ENCODE peak calls at places on chromosomes 12 and 14, in five cellular contexts. One of them, this sample, is unnamed.

GRCh38 chr12:102169922-102170698 is 27.5 kb downstream of the PMCH start:
- DNase-seq in uterus: no peak
- DNase-seq in IMR-90: peak
- DNase-seq in A549: no peak
- DNase-seq in ovary: no peak
- DNase-seq in this sample: no peak

GRCh38 chr14:91229743-91230200 is 14.7 kb downstream of the GPR68 start:
- DNase-seq in ovary: no peak
- DNase-seq in IMR-90: peak
- DNase-seq in A549: no peak
- DNase-seq in uterus: no peak
- DNase-seq in this sample: no peak

GRCh38 chr12:15050664-15051063 is 77.8 kb downstream of the PDE6H start:
- DNase-seq in ovary: no peak
- DNase-seq in IMR-90: no peak
- DNase-seq in A549: no peak
- DNase-seq in uterus: peak
- DNase-seq in this sample: no peak

GRCh38 chr14:78709795-78710569 is 539.8 kb downstream of the NRXN3 start:
- DNase-seq in A549: no peak
- DNase-seq in uterus: no peak
- DNase-seq in IMR-90: no peak
- DNase-seq in ovary: no peak
- DNase-seq in this sample: no peak

GRCh38 chr14:91843437-91843836 is 23.9 kb downstream of the TC2N start:
- DNase-seq in A549: no peak
- DNase-seq in uterus: no peak
- DNase-seq in IMR-90: no peak
- DNase-seq in ovary: no peak
- DNase-seq in this sample: no peak

GRCh38 chr14:103867523-103867953 is 20.2 kb upstream of the PPP1R13B start:
- DNase-seq in uterus: no peak
- DNase-seq in IMR-90: no peak
- DNase-seq in A549: no peak
- DNase-seq in ovary: no peak
- DNase-seq in this sample: no peak

GRCh38 chr12:53214687-53215455 is 7.8 kb upstream of the ITGB7 start:
- DNase-seq in IMR-90: no peak
- DNase-seq in ovary: no peak
- DNase-seq in A549: no peak
- DNase-seq in uterus: peak
- DNase-seq in this sample: no peak

GRCh38 chr12:68416826-68417225 is 84.7 kb upstream of the MDM1 start:
- DNase-seq in ovary: no peak
- DNase-seq in uterus: no peak
- DNase-seq in A549: no peak
- DNase-seq in IMR-90: peak
- DNase-seq in this sample: no peak

GRCh38 chr12:80582431-80582830 is 125.0 kb upstream of the MYF6 start:
- DNase-seq in A549: no peak
- DNase-seq in ovary: no peak
- DNase-seq in uterus: no peak
- DNase-seq in IMR-90: no peak
- DNase-seq in this sample: no peak

GRCh38 chr14:77106666-77107065 is 8.6 kb downstream of the CIPC start:
- DNase-seq in A549: no peak
- DNase-seq in ovary: no peak
- DNase-seq in uterus: no peak
- DNase-seq in IMR-90: no peak
- DNase-seq in this sample: no peak

GRCh38 chr12:501722-502447 is 42.1 kb downstream of the B4GALNT3 start:
- DNase-seq in A549: no peak
- DNase-seq in uterus: no peak
- DNase-seq in ovary: no peak
- DNase-seq in IMR-90: no peak
- DNase-seq in this sample: no peak

GRCh38 chr12:86724716-86725115 is 468.5 kb upstream of the MGAT4C start:
- DNase-seq in IMR-90: peak
- DNase-seq in A549: no peak
- DNase-seq in ovary: no peak
- DNase-seq in uterus: no peak
- DNase-seq in this sample: no peak

GRCh38 chr12:79098530-79098929 is 234.0 kb downstream of the SYT1 start:
- DNase-seq in uterus: no peak
- DNase-seq in A549: no peak
- DNase-seq in IMR-90: no peak
- DNase-seq in ovary: no peak
- DNase-seq in this sample: no peak

DNA sequence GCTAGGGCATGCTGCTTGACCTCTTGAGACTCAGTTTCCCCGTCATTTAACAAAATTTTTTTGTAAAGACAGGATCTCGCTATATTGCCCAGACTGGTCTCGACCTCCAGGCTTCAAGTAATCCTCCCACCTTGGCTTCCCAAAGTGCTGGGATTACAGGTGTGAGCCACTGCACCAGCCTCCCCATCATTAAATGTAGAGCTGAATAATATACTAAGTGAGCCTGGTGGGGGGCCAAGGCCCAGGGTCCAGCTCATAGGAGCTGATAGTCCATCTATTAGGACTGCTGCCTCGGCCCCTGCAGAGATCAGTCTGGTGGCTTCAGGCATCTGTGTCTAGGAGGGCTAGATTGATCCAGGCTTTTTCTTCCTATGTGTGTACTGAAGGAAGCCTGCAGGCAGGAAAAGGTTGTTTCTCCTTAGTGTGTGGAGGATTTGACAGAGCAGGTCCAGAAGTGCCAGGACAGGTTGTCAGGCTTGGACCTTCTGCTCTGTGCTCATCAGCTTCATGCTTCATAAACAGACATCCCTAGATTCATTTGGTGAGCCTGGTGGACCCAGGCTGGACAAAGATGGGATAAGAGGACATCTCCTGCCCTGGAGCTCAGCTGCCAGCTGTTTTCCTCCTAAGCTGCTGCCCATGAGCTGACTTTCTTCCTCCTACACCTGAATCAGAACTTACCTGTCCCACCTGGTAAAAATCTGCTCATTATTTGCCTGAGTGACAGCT is 135.4 kb downstream of the ZFP36L1 start:
- DNase-seq in A549: no peak
- DNase-seq in IMR-90: no peak
- DNase-seq in ovary: peak
- DNase-seq in uterus: no peak
- DNase-seq in this sample: peak
- TF ChIP-seq POLR2A in A549: no peak
- TF ChIP-seq POLR2A in IMR-90: no peak
- TF ChIP-seq POLR2A in ovary: no peak
- TF ChIP-seq POLR2A in uterus: no peak
- TF ChIP-seq POLR2A in this sample: no peak

DNA sequence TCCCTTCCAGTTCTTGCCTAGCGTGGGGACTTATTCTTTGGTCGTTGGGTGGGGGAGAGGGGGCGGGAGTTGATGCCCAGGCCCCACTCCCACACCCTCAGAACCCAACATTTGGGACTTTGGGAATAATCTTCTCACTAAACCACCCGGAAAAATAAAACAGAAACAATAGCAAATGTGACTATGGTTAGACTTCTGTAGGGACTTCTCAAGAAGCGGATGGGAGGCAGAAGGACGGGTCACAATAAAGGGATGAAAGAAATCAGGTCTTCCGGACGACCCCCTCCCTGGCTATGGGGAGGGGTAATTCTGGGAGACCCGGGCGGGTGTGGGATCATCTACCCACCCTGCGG is 28.5 kb upstream of the SMUG1 start:
- DNase-seq in A549: no peak
- DNase-seq in ovary: no peak
- DNase-seq in uterus: no peak
- DNase-seq in IMR-90: no peak
- DNase-seq in this sample: no peak
- H3K4me3 ChIP-seq in A549: peak
- H3K4me3 ChIP-seq in ovary: peak
- H3K4me3 ChIP-seq in uterus: peak
- H3K4me3 ChIP-seq in IMR-90: peak
- H3K4me3 ChIP-seq in this sample: no peak

GRCh38 chr12:84166812-84167211 is 745.8 kb downstream of the SLC6A15 start:
- DNase-seq in uterus: no peak
- DNase-seq in IMR-90: no peak
- DNase-seq in ovary: no peak
- DNase-seq in A549: no peak
- DNase-seq in this sample: no peak
- TF ChIP-seq CTCF in uterus: no peak
- TF ChIP-seq CTCF in IMR-90: no peak
- TF ChIP-seq CTCF in ovary: no peak
- TF ChIP-seq CTCF in A549: no peak
- TF ChIP-seq CTCF in this sample: no peak

GRCh38 chr12:12892670-12893290 is 1.4 kb downstream of the GPRC5A start:
- DNase-seq in ovary: no peak
- DNase-seq in A549: no peak
- DNase-seq in IMR-90: no peak
- DNase-seq in uterus: no peak
- DNase-seq in this sample: no peak

GRCh38 chr12:12889701-12890100 is 1.7 kb upstream of the GPRC5A start:
- DNase-seq in uterus: no peak
- DNase-seq in IMR-90: no peak
- DNase-seq in A549: no peak
- DNase-seq in ovary: no peak
- DNase-seq in this sample: no peak

GRCh38 chr12:12891646-12892355 is 439 bp downstream of the GPRC5A start:
- DNase-seq in A549: no peak
- DNase-seq in ovary: peak
- DNase-seq in uterus: peak
- DNase-seq in IMR-90: no peak
- DNase-seq in this sample: no peak

GRCh38 chr12:12890492-12890814 is 909 bp upstream of the GPRC5A start:
- DNase-seq in IMR-90: peak
- DNase-seq in ovary: peak
- DNase-seq in uterus: peak
- DNase-seq in A549: peak
- DNase-seq in this sample: no peak

GRCh38 chr12:12890815-12891645 is at the start of gene GPRC5A:
- DNase-seq in IMR-90: peak
- DNase-seq in ovary: peak
- DNase-seq in uterus: peak
- DNase-seq in A549: peak
- DNase-seq in this sample: peak
- TF ChIP-seq POLR2A in IMR-90: peak
- TF ChIP-seq POLR2A in ovary: peak
- TF ChIP-seq POLR2A in uterus: peak
- TF ChIP-seq POLR2A in A549: peak
- TF ChIP-seq POLR2A in this sample: no peak

GRCh38 chr12:105351523-105351922 is 21.0 kb downstream of the C12orf75 start:
- DNase-seq in ovary: no peak
- DNase-seq in A549: no peak
- DNase-seq in IMR-90: no peak
- DNase-seq in uterus: no peak
- DNase-seq in this sample: no peak

GRCh38 chr12:105352940-105353635 is 22.6 kb downstream of the C12orf75 start:
- DNase-seq in A549: no peak
- DNase-seq in IMR-90: no peak
- DNase-seq in ovary: no peak
- DNase-seq in uterus: no peak
- DNase-seq in this sample: no peak

GRCh38 chr12:105355752-105356151 is 25.3 kb downstream of the C12orf75 start:
- DNase-seq in uterus: no peak
- DNase-seq in ovary: no peak
- DNase-seq in IMR-90: peak
- DNase-seq in A549: no peak
- DNase-seq in this sample: no peak

GRCh38 chr12:105348561-105348960 is 18.1 kb downstream of the C12orf75 start:
- DNase-seq in IMR-90: no peak
- DNase-seq in ovary: no peak
- DNase-seq in uterus: no peak
- DNase-seq in A549: no peak
- DNase-seq in this sample: no peak

DNA sequence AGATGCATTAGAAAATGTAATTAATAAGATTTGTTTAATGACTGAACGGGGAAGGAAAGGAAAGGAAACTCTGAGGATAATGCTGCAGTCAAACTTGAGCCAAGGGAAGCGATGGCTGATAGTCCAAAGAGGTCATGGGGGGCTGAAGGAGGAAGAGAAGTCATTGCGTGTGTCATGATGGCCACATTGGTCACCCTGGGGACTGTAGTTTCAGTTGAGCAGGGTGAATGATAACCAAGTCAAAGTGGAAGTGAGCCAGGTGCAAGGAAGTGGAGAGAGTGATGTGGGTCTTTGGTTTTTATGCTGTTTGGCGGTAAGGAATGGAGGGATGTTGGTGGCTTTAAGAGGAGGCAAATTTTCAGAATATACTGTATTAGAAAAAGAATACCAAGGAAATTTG is 21.6 kb downstream of the C12orf75 start:
- DNase-seq in A549: no peak
- DNase-seq in uterus: no peak
- DNase-seq in IMR-90: no peak
- DNase-seq in ovary: no peak
- DNase-seq in this sample: no peak
- H3K4me3 ChIP-seq in A549: no peak
- H3K4me3 ChIP-seq in uterus: no peak
- H3K4me3 ChIP-seq in IMR-90: no peak
- H3K4me3 ChIP-seq in ovary: no peak
- H3K4me3 ChIP-seq in this sample: no peak

DNA sequence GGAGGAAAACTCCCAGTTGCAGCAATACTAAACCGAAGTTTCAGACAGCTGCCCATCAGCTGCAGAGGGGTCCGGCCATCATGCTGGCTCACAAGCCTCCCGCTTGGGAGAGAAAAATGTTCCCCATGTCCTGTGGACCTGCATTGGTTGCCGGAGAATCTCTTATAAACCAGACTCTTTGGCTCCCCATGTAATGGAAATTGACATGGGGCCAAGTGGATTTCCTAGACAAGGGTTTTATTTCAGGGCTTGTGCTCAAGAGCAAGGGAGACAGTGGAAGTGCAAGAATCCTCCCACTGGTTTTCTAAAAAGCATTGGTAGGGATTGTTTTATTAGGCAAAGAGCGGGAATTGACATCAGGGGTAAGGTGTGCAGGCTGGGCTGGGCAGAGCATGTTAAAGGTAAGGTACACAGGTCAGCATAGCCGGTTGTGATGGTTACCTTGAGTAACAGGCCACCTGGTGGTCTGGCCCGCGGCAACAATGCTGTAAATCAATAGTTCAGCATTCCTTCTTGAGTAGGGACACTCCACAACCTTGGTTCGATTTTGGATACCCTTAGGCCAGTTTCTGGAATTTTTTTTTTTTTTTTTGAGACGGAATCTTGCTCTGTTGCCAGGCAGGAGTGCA is 135.4 kb downstream of the UNC79 start:
- DNase-seq in ovary: no peak
- DNase-seq in IMR-90: no peak
- DNase-seq in uterus: no peak
- DNase-seq in A549: no peak
- DNase-seq in this sample: no peak
- TF ChIP-seq CTCF in ovary: no peak
- TF ChIP-seq CTCF in IMR-90: no peak
- TF ChIP-seq CTCF in uterus: no peak
- TF ChIP-seq CTCF in A549: no peak
- TF ChIP-seq CTCF in this sample: no peak

DNA sequence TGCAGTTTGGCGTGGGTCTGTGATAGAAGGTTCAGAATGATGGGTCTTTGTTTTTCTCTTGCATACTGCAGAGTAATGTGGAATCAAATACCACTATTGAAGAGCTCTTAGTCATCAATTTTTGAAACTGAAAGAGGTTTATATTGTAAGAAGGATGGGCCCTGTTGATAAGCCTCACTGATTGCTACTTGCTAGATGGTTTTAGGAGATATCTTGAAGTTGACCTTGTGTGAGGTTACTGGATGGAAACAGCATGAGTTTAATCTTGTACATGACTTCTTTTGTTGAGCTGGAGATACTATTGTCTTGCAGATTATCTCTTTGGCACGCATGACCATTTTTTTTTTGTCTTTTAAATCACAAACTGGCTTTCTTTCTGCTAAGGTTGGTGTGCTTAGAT is 13.8 kb downstream of the BICD1 start:
- DNase-seq in IMR-90: peak
- DNase-seq in A549: no peak
- DNase-seq in ovary: no peak
- DNase-seq in uterus: no peak
- DNase-seq in this sample: no peak
- TF ChIP-seq POLR2A in IMR-90: no peak
- TF ChIP-seq POLR2A in A549: no peak
- TF ChIP-seq POLR2A in ovary: no peak
- TF ChIP-seq POLR2A in uterus: no peak
- TF ChIP-seq POLR2A in this sample: no peak